ENCODE peak calls at places on chromosomes 11 and 22, in five cellular contexts. N is astrocyte, O is GM20000, R is stomach, I is upper lobe of right lung. X is an unnamed sample.
A peak's percentile ranks its signal among the peaks of the same experiment; 100 is the strongest.

GRCh38 chr11:16741473-16741872 is 3.0 kb downstream of the C11orf58 start:
- DNase-seq in R (peak; percentile 49), I (no peak), O (no peak), N (no peak), X (no peak)

GRCh38 chr11:102494216-102494615 is 36.3 kb downstream of the MMP7 start:
- DNase-seq in O (no peak), I (no peak), R (peak; percentile 43), N (peak; percentile 83), X (no peak)

GRCh38 chr22:46056169-46057041 is 79.4 kb upstream of the WNT7B start:
- DNase-seq in N (peak; percentile 63), R (peak; percentile 55), I (peak; percentile 64), O (no peak), X (no peak)

GRCh38 chr22:27097481-27097880 is 440.1 kb downstream of the MIAT start:
- DNase-seq in O (no peak), I (no peak), N (peak; percentile 31), R (no peak), X (no peak)

GRCh38 chr11:28559497-28559896 is 451.3 kb downstream of the METTL15 start:
- DNase-seq in I (no peak), O (no peak), N (peak; percentile 86), R (no peak), X (no peak)

GRCh38 chr22:44917372-44918165 is 92.2 kb downstream of the PHF21B start:
- DNase-seq in O (no peak), N (no peak), R (no peak), I (peak; percentile 59), X (no peak)

GRCh38 chr22:37805878-37806277 is 1.9 kb upstream of the GCAT start:
- DNase-seq in N (no peak), I (no peak), O (no peak), R (no peak), X (no peak)

GRCh38 chr11:105861225-105861624 is 160.8 kb downstream of the MSANTD4 start:
- DNase-seq in R (no peak), N (no peak), O (no peak), I (no peak), X (no peak)

GRCh38 chr11:14672635-14673034 is 29.0 kb downstream of the PDE3B start:
- DNase-seq in N (peak; percentile 20), R (no peak), O (no peak), I (no peak), X (no peak)

GRCh38 chr11:70456921-70457532 is 58.7 kb downstream of the CTTN start:
- DNase-seq in N (peak; percentile 43), I (peak; percentile 28), O (no peak), R (no peak), X (no peak)

GRCh38 chr11:125933030-125933813 is 12.6 kb upstream of the VSIG10L2 start:
- DNase-seq in I (peak; percentile 28), O (no peak), N (no peak), R (peak; percentile 10), X (no peak)

GRCh38 chr11:76269247-76269646 is 62.9 kb upstream of the WNT11 start:
- DNase-seq in I (no peak), R (no peak), O (no peak), N (no peak), X (no peak)

GRCh38 chr11:32353884-32354283 is 81.5 kb downstream of the WT1 start:
- DNase-seq in I (no peak), N (no peak), O (no peak), R (no peak), X (no peak)

GRCh38 chr11:68750197-68750987 is 928 bp downstream of the TESMIN start:
- DNase-seq in N (no peak), R (no peak), O (peak; percentile 51), I (no peak), X (no peak)

GRCh38 chr22:42326786-42327185 is 56.3 kb upstream of the TCF20 start:
- DNase-seq in I (no peak), R (no peak), O (no peak), N (peak; percentile 24), X (no peak)

GRCh38 chr22:18968011-18968749 is 32.1 kb upstream of the PRODH start:
- DNase-seq in N (no peak), R (no peak), O (no peak), I (peak; percentile 74), X (no peak)

GRCh38 chr11:75765116-75765515 is 3.5 kb upstream of the DGAT2 start:
- DNase-seq in R (no peak), O (no peak), N (no peak), I (no peak), X (no peak)

GRCh38 chr11:65429724-65430405 is 7.3 kb downstream of the NEAT1 start:
- DNase-seq in N (peak; percentile 72), I (peak; percentile 87), R (peak; percentile 80), O (no peak), X (no peak)

GRCh38 chr11:120539681-120540369 is 28.3 kb downstream of the GRIK4 start:
- DNase-seq in I (no peak), N (peak; percentile 77), O (no peak), R (no peak), X (no peak)

GRCh38 chr11:927871-928270 is 2.2 kb downstream of the AP2A2 start:
- DNase-seq in N (no peak), R (no peak), I (no peak), O (no peak), X (no peak)

GRCh38 chr22:27990879-27991278 is 71.8 kb upstream of the PITPNB start:
- DNase-seq in R (peak; percentile 35), N (no peak), I (no peak), O (peak; percentile 71), X (peak; percentile 55)

GRCh38 chr22:33492210-33492651 is 428.0 kb downstream of the LARGE1 start:
- DNase-seq in N (no peak), R (peak; percentile 28), O (peak; percentile 40), I (no peak), X (peak; percentile 43)

GRCh38 chr11:3014314-3014938 is 22.3 kb upstream of the NAP1L4 start:
- DNase-seq in I (no peak), O (no peak), N (no peak), R (no peak), X (no peak)

GRCh38 chr11:77793972-77794371 is 26.6 kb downstream of the RSF1 start:
- DNase-seq in R (no peak), N (no peak), O (no peak), I (no peak), X (no peak)

GRCh38 chr11:69496631-69497220 is 15.3 kb downstream of the LINC01488 start:
- DNase-seq in R (no peak), N (no peak), I (peak; percentile 39), O (no peak), X (no peak)

GRCh38 chr22:33247758-33248157 is 189.6 kb upstream of the SYN3 start:
- DNase-seq in N (no peak), O (peak; percentile 52), R (no peak), I (no peak), X (peak; percentile 38)

GRCh38 chr11:120057028-120057330 is 80.9 kb downstream of the TRIM29 start:
- DNase-seq in O (no peak), R (no peak), I (no peak), N (no peak), X (no peak)

GRCh38 chr11:96309001-96309642 is 33.9 kb downstream of the MAML2 start:
- DNase-seq in R (no peak), O (no peak), I (no peak), N (peak; percentile 81), X (no peak)

GRCh38 chr11:35034401-35034800 is 104.6 kb upstream of the CD44 start:
- DNase-seq in N (no peak), O (no peak), R (no peak), I (no peak), X (no peak)

GRCh38 chr11:116643521-116643920 is 129.3 kb downstream of the BUD13 start:
- DNase-seq in R (no peak), I (no peak), N (no peak), O (no peak), X (no peak)

GRCh38 chr11:116646191-116646590 is 126.6 kb downstream of the BUD13 start:
- DNase-seq in O (no peak), I (no peak), R (no peak), N (no peak), X (no peak)

GRCh38 chr11:116642902-116643301 is 129.9 kb downstream of the BUD13 start:
- DNase-seq in O (no peak), I (no peak), R (no peak), N (no peak), X (no peak)

GRCh38 chr11:116644201-116644947 is 128.4 kb downstream of the BUD13 start:
- DNase-seq in R (no peak), I (no peak), O (no peak), N (no peak), X (no peak)

GRCh38 chr11:116644948-116645305 is 127.9 kb downstream of the BUD13 start:
- DNase-seq in R (no peak), O (no peak), N (no peak), I (no peak), X (no peak)
- TF ChIP-seq CTCF in R (no peak), O (no peak), N (no peak), I (no peak), X (no peak)

DNA sequence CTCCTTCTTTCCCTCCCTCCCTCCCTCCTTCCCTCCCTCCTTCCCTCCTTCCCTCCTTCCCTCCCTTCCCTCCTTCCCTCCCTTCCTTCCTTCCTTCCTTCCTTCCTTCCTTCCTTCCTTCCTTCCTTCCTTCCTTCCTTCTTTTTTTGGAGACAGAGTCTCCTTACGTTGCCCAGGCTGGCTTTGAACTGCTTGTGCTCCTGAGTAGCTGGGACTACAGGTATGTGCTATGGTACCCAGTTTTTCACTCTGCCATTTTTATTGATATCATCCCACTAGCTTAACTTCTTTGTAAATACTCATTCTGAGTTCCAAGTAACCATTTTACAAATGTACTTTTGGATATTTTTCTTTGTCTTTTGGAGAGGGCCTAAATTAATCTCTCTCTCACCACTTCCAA is 336.8 kb upstream of the DDI1 start:
- DNase-seq in N (no peak), I (no peak), R (no peak), O (no peak), X (no peak)
- TF ChIP-seq CTCF in N (no peak), I (no peak), R (no peak), O (no peak), X (no peak)

GRCh38 chr11:43986327-43986726 is 43.9 kb downstream of the C11orf96 start:
- DNase-seq in O (no peak), I (no peak), N (no peak), R (no peak), X (no peak)

GRCh38 chr11:43986881-43987280 is 44.4 kb downstream of the C11orf96 start:
- DNase-seq in N (no peak), I (no peak), R (no peak), O (no peak), X (no peak)

GRCh38 chr11:43987384-43988039 is 45.1 kb downstream of the C11orf96 start:
- DNase-seq in O (no peak), R (peak; percentile 45), N (peak; percentile 97), I (peak; percentile 82), X (no peak)

GRCh38 chr11:43989162-43989961 is 46.9 kb downstream of the C11orf96 start:
- DNase-seq in O (no peak), R (no peak), I (no peak), N (no peak), X (no peak)

GRCh38 chr11:43988040-43988793 is 45.8 kb downstream of the C11orf96 start:
- DNase-seq in I (no peak), O (no peak), R (no peak), N (peak; percentile 66), X (no peak)
- TF ChIP-seq CTCF in I (peak; percentile 27), O (no peak), R (no peak), N (peak; percentile 35), X (no peak)

DNA sequence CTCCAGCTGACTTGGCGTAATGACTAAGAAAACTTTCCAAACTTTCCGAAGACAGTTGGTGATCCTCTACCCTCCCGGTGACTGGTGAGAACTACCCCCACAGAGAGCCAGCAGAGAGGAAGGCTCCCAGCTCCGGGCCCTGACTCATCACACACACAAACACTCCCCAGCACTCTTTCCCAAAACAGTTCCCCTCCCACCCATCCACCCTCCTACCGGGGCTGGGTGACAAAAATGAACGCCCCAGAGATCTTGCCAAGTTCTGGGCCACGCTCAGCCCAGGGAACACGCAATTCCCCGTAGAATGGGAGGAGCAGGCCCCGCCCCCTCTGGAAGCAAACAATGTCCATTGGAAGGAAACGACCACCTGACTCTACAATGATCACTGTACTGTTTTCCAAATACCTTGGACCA is 21.3 kb upstream of the JAM3 start:
- DNase-seq in O (no peak), I (peak; percentile 66), R (no peak), N (peak; percentile 73), X (no peak)
- TF ChIP-seq CTCF in O (no peak), I (no peak), R (no peak), N (no peak), X (no peak)

X was measured in GM10248.